ENCODE peak calls at places on chromosome X, in eight cellular contexts. One of them, this sample, is unnamed.

GRCh38 chrX:94204524-94204923 is 530.5 kb downstream of the FAM133A start:
- DNase-seq in H1: no peak
- DNase-seq in HCT116: no peak
- DNase-seq in astrocyte: no peak
- DNase-seq in PC-9: no peak
- DNase-seq in IMR-90: no peak
- DNase-seq in endothelial cell of umbilical vein: no peak
- DNase-seq in PC-3: no peak
- DNase-seq in this sample: no peak

GRCh38 chrX:13287816-13288215 is 32.0 kb downstream of the ATXN3L start:
- DNase-seq in HCT116: no peak
- DNase-seq in astrocyte: peak; percentile 81
- DNase-seq in IMR-90: peak; percentile 72
- DNase-seq in PC-9: peak; percentile 11
- DNase-seq in PC-3: peak; percentile 5
- DNase-seq in endothelial cell of umbilical vein: peak; percentile 80
- DNase-seq in H1: no peak
- DNase-seq in this sample: no peak

GRCh38 chrX:129961180-129962083 is 21.0 kb upstream of the BCORL1 start:
- DNase-seq in PC-9: peak; percentile 79
- DNase-seq in endothelial cell of umbilical vein: no peak
- DNase-seq in HCT116: peak; percentile 12
- DNase-seq in IMR-90: no peak
- DNase-seq in astrocyte: no peak
- DNase-seq in PC-3: peak; percentile 81
- DNase-seq in H1: peak; percentile 72
- DNase-seq in this sample: peak; percentile 87

GRCh38 chrX:10769165-10769564 is 148.8 kb upstream of the MID1 start:
- DNase-seq in PC-3: peak; percentile 61
- DNase-seq in astrocyte: peak; percentile 23
- DNase-seq in H1: no peak
- DNase-seq in IMR-90: peak; percentile 35
- DNase-seq in PC-9: no peak
- DNase-seq in HCT116: peak; percentile 2
- DNase-seq in endothelial cell of umbilical vein: peak; percentile 36
- DNase-seq in this sample: peak; percentile 55

GRCh38 chrX:49171752-49172279 is at the start of gene PLP2:
- DNase-seq in IMR-90: peak; percentile 40
- DNase-seq in HCT116: no peak
- DNase-seq in H1: peak; percentile 48
- DNase-seq in PC-9: peak; percentile 59
- DNase-seq in astrocyte: peak; percentile 24
- DNase-seq in PC-3: peak; percentile 75
- DNase-seq in endothelial cell of umbilical vein: peak; percentile 31
- DNase-seq in this sample: peak; percentile 71

GRCh38 chrX:55710701-55711100 is 6.8 kb upstream of the RRAGB start:
- DNase-seq in PC-9: peak; percentile 30
- DNase-seq in endothelial cell of umbilical vein: peak; percentile 86
- DNase-seq in HCT116: no peak
- DNase-seq in PC-3: peak; percentile 67
- DNase-seq in astrocyte: peak; percentile 38
- DNase-seq in H1: no peak
- DNase-seq in IMR-90: no peak
- DNase-seq in this sample: no peak

GRCh38 chrX:124506031-124506430 is 159.7 kb downstream of the SH2D1A start:
- DNase-seq in H1: no peak
- DNase-seq in endothelial cell of umbilical vein: no peak
- DNase-seq in PC-9: no peak
- DNase-seq in astrocyte: no peak
- DNase-seq in PC-3: no peak
- DNase-seq in IMR-90: no peak
- DNase-seq in HCT116: no peak
- DNase-seq in this sample: no peak

GRCh38 chrX:54248309-54248708 is 65.3 kb upstream of the FAM120C start:
- DNase-seq in PC-9: no peak
- DNase-seq in endothelial cell of umbilical vein: peak; percentile 18
- DNase-seq in PC-3: peak; percentile 61
- DNase-seq in IMR-90: peak; percentile 44
- DNase-seq in HCT116: peak; percentile 6
- DNase-seq in H1: no peak
- DNase-seq in astrocyte: peak; percentile 34
- DNase-seq in this sample: peak; percentile 68

GRCh38 chrX:18424482-18425198 is 768 bp upstream of the CDKL5 start:
- DNase-seq in H1: no peak
- DNase-seq in PC-3: peak; percentile 39
- DNase-seq in endothelial cell of umbilical vein: peak; percentile 41
- DNase-seq in IMR-90: peak; percentile 70
- DNase-seq in astrocyte: peak; percentile 31
- DNase-seq in HCT116: no peak
- DNase-seq in PC-9: no peak
- DNase-seq in this sample: peak; percentile 67

GRCh38 chrX:53047228-53047627 is 1.4 kb upstream of the GPR173 start:
- DNase-seq in PC-3: peak; percentile 34
- DNase-seq in HCT116: no peak
- DNase-seq in IMR-90: peak; percentile 15
- DNase-seq in astrocyte: no peak
- DNase-seq in PC-9: no peak
- DNase-seq in endothelial cell of umbilical vein: peak; percentile 15
- DNase-seq in H1: no peak
- DNase-seq in this sample: no peak

GRCh38 chrX:18701621-18702361 is 5.7 kb upstream of the PPEF1 start:
- DNase-seq in HCT116: no peak
- DNase-seq in PC-3: peak; percentile 72
- DNase-seq in endothelial cell of umbilical vein: peak; percentile 78
- DNase-seq in astrocyte: peak; percentile 18
- DNase-seq in IMR-90: peak; percentile 9
- DNase-seq in H1: no peak
- DNase-seq in PC-9: peak; percentile 30
- DNase-seq in this sample: no peak

GRCh38 chrX:132820675-132821074 is 137.8 kb downstream of the HS6ST2 start:
- DNase-seq in HCT116: no peak
- DNase-seq in PC-3: no peak
- DNase-seq in PC-9: no peak
- DNase-seq in endothelial cell of umbilical vein: no peak
- DNase-seq in IMR-90: no peak
- DNase-seq in astrocyte: no peak
- DNase-seq in H1: no peak
- DNase-seq in this sample: no peak

GRCh38 chrX:9071031-9071650 is 37.2 kb upstream of the FAM9B start:
- DNase-seq in astrocyte: peak; percentile 36
- DNase-seq in PC-9: no peak
- DNase-seq in H1: no peak
- DNase-seq in PC-3: peak; percentile 82
- DNase-seq in IMR-90: peak; percentile 44
- DNase-seq in HCT116: no peak
- DNase-seq in endothelial cell of umbilical vein: peak; percentile 5
- DNase-seq in this sample: no peak

GRCh38 chrX:99394450-99394849 is 1015.6 kb downstream of the PCDH19 start:
- DNase-seq in PC-9: no peak
- DNase-seq in IMR-90: no peak
- DNase-seq in HCT116: no peak
- DNase-seq in PC-3: no peak
- DNase-seq in astrocyte: no peak
- DNase-seq in endothelial cell of umbilical vein: no peak
- DNase-seq in H1: no peak
- DNase-seq in this sample: peak; percentile 42

GRCh38 chrX:54494970-54495813 is 842 bp downstream of the FGD1 start:
- DNase-seq in endothelial cell of umbilical vein: peak; percentile 28
- DNase-seq in IMR-90: peak; percentile 18
- DNase-seq in HCT116: no peak
- DNase-seq in astrocyte: no peak
- DNase-seq in PC-3: peak; percentile 28
- DNase-seq in H1: peak; percentile 47
- DNase-seq in PC-9: peak; percentile 22
- DNase-seq in this sample: no peak

GRCh38 chrX:136528645-136529315 is 3.2 kb upstream of the VGLL1 start:
- DNase-seq in endothelial cell of umbilical vein: no peak
- DNase-seq in astrocyte: no peak
- DNase-seq in H1: peak; percentile 40
- DNase-seq in HCT116: no peak
- DNase-seq in PC-3: peak; percentile 52
- DNase-seq in IMR-90: no peak
- DNase-seq in PC-9: peak; percentile 61
- DNase-seq in this sample: no peak

GRCh38 chrX:107227780-107228485 is 21.5 kb downstream of the DNAAF6 start:
- DNase-seq in HCT116: no peak
- DNase-seq in H1: no peak
- DNase-seq in astrocyte: no peak
- DNase-seq in IMR-90: no peak
- DNase-seq in PC-9: no peak
- DNase-seq in PC-3: no peak
- DNase-seq in endothelial cell of umbilical vein: no peak
- DNase-seq in this sample: peak; percentile 50

GRCh38 chrX:34382416-34382815 is 250.3 kb upstream of the FAM47A start:
- DNase-seq in PC-3: peak; percentile 31
- DNase-seq in PC-9: no peak
- DNase-seq in endothelial cell of umbilical vein: peak; percentile 72
- DNase-seq in IMR-90: no peak
- DNase-seq in H1: no peak
- DNase-seq in HCT116: no peak
- DNase-seq in astrocyte: peak; percentile 12
- DNase-seq in this sample: no peak

GRCh38 chrX:151973851-151974335 is 583 bp downstream of the GABRE start:
- DNase-seq in H1: no peak
- DNase-seq in HCT116: no peak
- DNase-seq in endothelial cell of umbilical vein: peak; percentile 54
- DNase-seq in IMR-90: no peak
- DNase-seq in PC-3: no peak
- DNase-seq in PC-9: no peak
- DNase-seq in astrocyte: no peak
- DNase-seq in this sample: no peak

GRCh38 chrX:110208092-110208491 is 109.8 kb downstream of the AMMECR1 start:
- DNase-seq in IMR-90: no peak
- DNase-seq in H1: no peak
- DNase-seq in endothelial cell of umbilical vein: no peak
- DNase-seq in PC-3: peak; percentile 24
- DNase-seq in astrocyte: no peak
- DNase-seq in PC-9: no peak
- DNase-seq in HCT116: no peak
- DNase-seq in this sample: no peak

GRCh38 chrX:14496674-14497073 is 32.7 kb upstream of the GLRA2 start:
- DNase-seq in astrocyte: no peak
- DNase-seq in PC-3: no peak
- DNase-seq in HCT116: no peak
- DNase-seq in H1: no peak
- DNase-seq in IMR-90: no peak
- DNase-seq in PC-9: no peak
- DNase-seq in endothelial cell of umbilical vein: no peak
- DNase-seq in this sample: no peak
- H2AFZ ChIP-seq in astrocyte: no peak overlapping the region
- H2AFZ ChIP-seq in PC-3: no peak overlapping the region
- H2AFZ ChIP-seq in HCT116: no peak overlapping the region
- H2AFZ ChIP-seq in H1: no peak overlapping the region
- H2AFZ ChIP-seq in IMR-90: no peak overlapping the region
- H2AFZ ChIP-seq in PC-9: peak overlapping the region; percentile 60
- H2AFZ ChIP-seq in endothelial cell of umbilical vein: no peak overlapping the region
- H2AFZ ChIP-seq in this sample: no peak overlapping the region

DNA sequence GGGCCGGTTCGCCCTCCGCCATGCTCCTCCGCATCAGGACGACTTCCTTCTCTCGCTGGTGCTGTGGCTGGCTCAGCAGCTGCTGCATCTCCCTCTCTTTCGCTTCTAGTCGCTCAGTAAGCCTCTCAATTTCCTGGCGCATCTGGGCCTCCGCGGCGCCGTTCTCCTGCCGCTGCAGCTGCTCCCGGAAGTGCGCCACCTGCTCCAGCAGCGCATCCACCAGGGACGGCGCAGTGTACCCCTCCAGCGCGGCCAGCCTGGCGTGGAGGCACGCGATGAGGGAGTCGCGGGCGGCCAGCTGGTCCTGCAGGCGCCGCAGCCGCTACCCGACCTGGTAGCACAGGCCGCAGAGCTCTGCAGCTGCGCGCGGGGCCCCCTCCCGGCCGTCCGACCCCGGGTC is 97.4 kb upstream of the MED14 start:
- DNase-seq in HCT116: no peak
- DNase-seq in astrocyte: no peak
- DNase-seq in H1: no peak
- DNase-seq in PC-3: no peak
- DNase-seq in IMR-90: no peak
- DNase-seq in endothelial cell of umbilical vein: no peak
- DNase-seq in PC-9: no peak
- DNase-seq in this sample: no peak
- H3K9me3 ChIP-seq in HCT116: no peaks in the 10 kb centered on the region
- H3K9me3 ChIP-seq in astrocyte: no peaks in the 10 kb centered on the region
- H3K9me3 ChIP-seq in H1: peaks cover 3% of the 10 kb centered on the region
- H3K9me3 ChIP-seq in PC-3: no peaks in the 10 kb centered on the region
- H3K9me3 ChIP-seq in IMR-90: no peaks in the 10 kb centered on the region
- H3K9me3 ChIP-seq in endothelial cell of umbilical vein: no peaks in the 10 kb centered on the region
- H3K9me3 ChIP-seq in PC-9: no peaks in the 10 kb centered on the region
- H3K9me3 ChIP-seq in this sample: no peaks in the 10 kb centered on the region

GRCh38 chrX:11789809-11790208 is 31.8 kb downstream of the MSL3 start:
- DNase-seq in endothelial cell of umbilical vein: no peak
- DNase-seq in HCT116: no peak
- DNase-seq in astrocyte: no peak
- DNase-seq in IMR-90: no peak
- DNase-seq in PC-9: no peak
- DNase-seq in H1: no peak
- DNase-seq in PC-3: no peak
- DNase-seq in this sample: no peak
- H3K4me1 ChIP-seq in endothelial cell of umbilical vein: no peaks in the 10 kb centered on the region
- H3K4me1 ChIP-seq in HCT116: no peaks in the 10 kb centered on the region
- H3K4me1 ChIP-seq in astrocyte: no peaks in the 10 kb centered on the region
- H3K4me1 ChIP-seq in IMR-90: no peaks in the 10 kb centered on the region
- H3K4me1 ChIP-seq in PC-9: no peaks in the 10 kb centered on the region
- H3K4me1 ChIP-seq in H1: no peaks in the 10 kb centered on the region
- H3K4me1 ChIP-seq in PC-3: peaks cover 13% of the 10 kb centered on the region
- H3K4me1 ChIP-seq in this sample: peaks cover 10% of the 10 kb centered on the region

DNA sequence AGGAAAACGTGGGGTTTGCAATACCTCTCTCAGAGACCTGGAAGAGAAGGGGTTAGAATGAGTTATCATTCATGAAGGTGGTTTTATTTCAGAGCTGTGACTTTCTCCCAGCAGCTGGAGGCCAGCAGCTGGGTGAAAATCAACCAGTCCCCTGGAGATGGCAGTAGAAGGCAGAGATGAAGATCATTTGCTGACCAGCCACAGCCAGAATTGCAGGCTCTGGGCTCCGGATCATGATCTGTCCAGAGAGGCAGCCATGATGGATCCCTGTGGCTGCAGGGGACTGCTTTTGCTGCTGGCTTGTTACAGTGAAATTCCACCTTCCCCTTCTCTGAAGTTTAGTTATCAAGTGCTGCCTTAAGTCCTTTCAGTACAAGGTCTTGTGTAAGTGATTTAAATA is 46.9 kb upstream of the TAB3 start:
- DNase-seq in IMR-90: peak; percentile 3
- DNase-seq in endothelial cell of umbilical vein: peak; percentile 6
- DNase-seq in H1: no peak
- DNase-seq in PC-9: peak; percentile 17
- DNase-seq in HCT116: peak; percentile 10
- DNase-seq in astrocyte: no peak
- DNase-seq in PC-3: peak; percentile 36
- DNase-seq in this sample: no peak
- H2AFZ ChIP-seq in IMR-90: no peak overlapping the region
- H2AFZ ChIP-seq in endothelial cell of umbilical vein: no peak overlapping the region
- H2AFZ ChIP-seq in H1: peak overlapping the region; percentile 76
- H2AFZ ChIP-seq in PC-9: no peak overlapping the region
- H2AFZ ChIP-seq in HCT116: peak overlapping the region; percentile 61
- H2AFZ ChIP-seq in astrocyte: no peak overlapping the region
- H2AFZ ChIP-seq in PC-3: no peak overlapping the region
- H2AFZ ChIP-seq in this sample: no peak overlapping the region

This sample was measured in Karpas-422.